ENCODE peak calls at places on chromosomes 4 and X, in four cellular contexts. One of them, this sample, is unnamed.

GRCh38 chrX:108257556-108257955 is 166.0 kb downstream of the ATG4A start:
- DNase-seq in HepG2: no peak
- DNase-seq in K562: no peak
- DNase-seq in A549: no peak
- DNase-seq in this sample: no peak

GRCh38 chr4:1371151-1371830 is 24.3 kb downstream of the UVSSA start:
- DNase-seq in K562: no peak
- DNase-seq in HepG2: no peak
- DNase-seq in A549: no peak
- DNase-seq in this sample: no peak

GRCh38 chr4:95204873-95205272 is 343.9 kb downstream of the UNC5C start:
- DNase-seq in K562: no peak
- DNase-seq in HepG2: peak
- DNase-seq in A549: peak
- DNase-seq in this sample: peak

GRCh38 chr4:61211781-61212180 is 11.7 kb downstream of the ADGRL3 start:
- DNase-seq in HepG2: no peak
- DNase-seq in K562: no peak
- DNase-seq in A549: no peak
- DNase-seq in this sample: no peak

GRCh38 chr4:111410571-111410970 is 734.7 kb upstream of the FAM241A start:
- DNase-seq in HepG2: no peak
- DNase-seq in K562: no peak
- DNase-seq in A549: no peak
- DNase-seq in this sample: no peak

GRCh38 chrX:129139837-129140679 is 383.2 kb downstream of the SMARCA1 start:
- DNase-seq in HepG2: peak
- DNase-seq in A549: no peak
- DNase-seq in K562: no peak
- DNase-seq in this sample: no peak

GRCh38 chr4:38017579-38017978 is 57.4 kb downstream of the PTTG2 start:
- DNase-seq in K562: no peak
- DNase-seq in A549: no peak
- DNase-seq in HepG2: no peak
- DNase-seq in this sample: no peak

GRCh38 chr4:5930456-5930855 is 37.6 kb upstream of the CRMP1 start:
- DNase-seq in HepG2: no peak
- DNase-seq in K562: no peak
- DNase-seq in A549: no peak
- DNase-seq in this sample: no peak

GRCh38 chrX:57929373-57929772 is 19.1 kb upstream of the ZXDA start:
- DNase-seq in A549: no peak
- DNase-seq in K562: no peak
- DNase-seq in HepG2: peak
- DNase-seq in this sample: peak

GRCh38 chr4:52870225-52870624 is 8.1 kb downstream of the RASL11B start:
- DNase-seq in A549: no peak
- DNase-seq in K562: no peak
- DNase-seq in HepG2: no peak
- DNase-seq in this sample: no peak

GRCh38 chr4:27327421-27328181 is 467.0 kb downstream of the STIM2 start:
- DNase-seq in K562: no peak
- DNase-seq in HepG2: no peak
- DNase-seq in A549: no peak
- DNase-seq in this sample: no peak

GRCh38 chr4:73776363-73776762 is 36.0 kb downstream of the CXCL8 start:
- DNase-seq in HepG2: peak
- DNase-seq in A549: no peak
- DNase-seq in K562: peak
- DNase-seq in this sample: no peak

GRCh38 chr4:28788929-28789490 is 1928.4 kb downstream of the STIM2 start:
- DNase-seq in A549: no peak
- DNase-seq in K562: no peak
- DNase-seq in HepG2: no peak
- DNase-seq in this sample: no peak

GRCh38 chrX:17553451-17553850 is 178.5 kb downstream of the NHS start:
- DNase-seq in K562: no peak
- DNase-seq in HepG2: no peak
- DNase-seq in A549: no peak
- DNase-seq in this sample: peak

GRCh38 chr4:121977251-121978168 is 25.6 kb upstream of the TRPC3 start:
- DNase-seq in K562: no peak
- DNase-seq in A549: no peak
- DNase-seq in HepG2: no peak
- DNase-seq in this sample: no peak
- TF ChIP-seq HMGXB4 in K562: no peak
- TF ChIP-seq HMGXB4 in A549: no peak
- TF ChIP-seq HMGXB4 in HepG2: no peak
- TF ChIP-seq HMGXB4 in this sample: no peak

GRCh38 chr4:153649572-153649991 is 34.5 kb upstream of the TLR2 start:
- DNase-seq in K562: no peak
- DNase-seq in HepG2: peak
- DNase-seq in A549: no peak
- DNase-seq in this sample: peak
- TF ChIP-seq HMGXB4 in K562: no peak
- TF ChIP-seq HMGXB4 in HepG2: no peak
- TF ChIP-seq HMGXB4 in A549: no peak
- TF ChIP-seq HMGXB4 in this sample: no peak

DNA sequence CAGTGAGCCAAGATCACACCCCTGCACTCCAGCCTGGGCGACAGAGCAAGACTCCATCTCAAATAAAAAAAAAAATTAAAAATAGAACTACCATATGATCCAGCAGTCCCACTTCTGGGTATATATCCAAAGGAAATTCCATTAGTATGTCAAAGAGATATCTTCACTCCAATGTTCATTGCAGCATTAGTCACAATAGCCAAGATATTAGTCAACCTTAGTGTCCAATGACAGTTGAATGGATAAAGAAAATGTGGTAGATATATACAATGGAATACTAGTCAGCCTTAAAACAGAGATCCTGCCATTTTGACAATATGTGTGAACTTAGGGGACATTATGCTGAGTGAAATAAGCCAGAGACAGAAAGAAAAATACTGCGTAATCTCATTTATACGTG is 49.4 kb downstream of the C4orf46 start:
- DNase-seq in A549: no peak
- DNase-seq in K562: no peak
- DNase-seq in HepG2: no peak
- DNase-seq in this sample: no peak
- TF ChIP-seq HMGXB4 in A549: no peak
- TF ChIP-seq HMGXB4 in K562: no peak
- TF ChIP-seq HMGXB4 in HepG2: no peak
- TF ChIP-seq HMGXB4 in this sample: no peak

GRCh38 chrX:13345037-13345436 is 25.2 kb upstream of the ATXN3L start:
- DNase-seq in K562: no peak
- DNase-seq in HepG2: no peak
- DNase-seq in A549: no peak
- DNase-seq in this sample: no peak
- TF ChIP-seq HMGXB4 in K562: no peak
- TF ChIP-seq HMGXB4 in HepG2: no peak
- TF ChIP-seq HMGXB4 in A549: no peak
- TF ChIP-seq HMGXB4 in this sample: no peak

DNA sequence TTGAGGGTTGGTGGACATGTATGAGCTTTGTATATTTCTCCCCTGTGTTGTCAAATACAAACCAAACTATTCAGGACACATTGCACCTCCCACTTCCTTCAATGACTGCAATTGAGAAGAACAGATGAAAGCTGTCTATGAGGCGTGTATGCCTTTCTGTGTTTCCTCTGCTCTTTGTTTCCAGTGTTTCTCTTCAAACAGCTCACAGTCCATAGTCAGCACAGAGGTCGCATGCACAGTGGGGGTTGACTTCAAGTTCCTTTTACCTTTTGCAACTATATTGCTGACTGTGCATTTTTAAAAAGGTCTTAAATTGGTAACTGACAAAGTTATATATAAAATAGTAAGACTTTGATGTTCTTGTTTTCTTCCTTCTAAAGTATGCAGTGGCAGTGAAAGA is 957.8 kb downstream of the C4orf33 start:
- DNase-seq in K562: no peak
- DNase-seq in HepG2: peak
- DNase-seq in A549: no peak
- DNase-seq in this sample: no peak
- TF ChIP-seq HMGXB4 in K562: no peak
- TF ChIP-seq HMGXB4 in HepG2: no peak
- TF ChIP-seq HMGXB4 in A549: no peak
- TF ChIP-seq HMGXB4 in this sample: no peak

GRCh38 chr4:87057835-87058234 is 123.0 kb downstream of the AFF1 start:
- DNase-seq in K562: no peak
- DNase-seq in HepG2: no peak
- DNase-seq in A549: no peak
- DNase-seq in this sample: no peak

GRCh38 chr4:87065016-87065415 is 130.2 kb downstream of the AFF1 start:
- DNase-seq in HepG2: no peak
- DNase-seq in A549: no peak
- DNase-seq in K562: no peak
- DNase-seq in this sample: no peak

GRCh38 chr4:87056884-87057283 is 122.1 kb downstream of the AFF1 start:
- DNase-seq in K562: no peak
- DNase-seq in A549: no peak
- DNase-seq in HepG2: no peak
- DNase-seq in this sample: no peak

GRCh38 chr4:87058272-87059073 is 123.7 kb downstream of the AFF1 start:
- DNase-seq in HepG2: no peak
- DNase-seq in A549: no peak
- DNase-seq in K562: peak
- DNase-seq in this sample: no peak

GRCh38 chr4:87060957-87061356 is 126.1 kb downstream of the AFF1 start:
- DNase-seq in A549: no peak
- DNase-seq in HepG2: no peak
- DNase-seq in K562: no peak
- DNase-seq in this sample: no peak
- TF ChIP-seq HMGXB4 in A549: no peak
- TF ChIP-seq HMGXB4 in HepG2: no peak
- TF ChIP-seq HMGXB4 in K562: no peak
- TF ChIP-seq HMGXB4 in this sample: no peak

GRCh38 chr4:150518559-150518958 is 63.4 kb upstream of the MAB21L2 start:
- DNase-seq in K562: no peak
- DNase-seq in A549: peak
- DNase-seq in HepG2: no peak
- DNase-seq in this sample: no peak
- TF ChIP-seq HMGXB4 in K562: no peak
- TF ChIP-seq HMGXB4 in A549: no peak
- TF ChIP-seq HMGXB4 in HepG2: no peak
- TF ChIP-seq HMGXB4 in this sample: no peak

GRCh38 chrX:135345328-135345645 is 36.0 kb downstream of the ETDC start:
- DNase-seq in A549: peak
- DNase-seq in HepG2: no peak
- DNase-seq in K562: no peak
- DNase-seq in this sample: no peak
- TF ChIP-seq HMGXB4 in A549: no peak
- TF ChIP-seq HMGXB4 in HepG2: no peak
- TF ChIP-seq HMGXB4 in K562: no peak
- TF ChIP-seq HMGXB4 in this sample: no peak

DNA sequence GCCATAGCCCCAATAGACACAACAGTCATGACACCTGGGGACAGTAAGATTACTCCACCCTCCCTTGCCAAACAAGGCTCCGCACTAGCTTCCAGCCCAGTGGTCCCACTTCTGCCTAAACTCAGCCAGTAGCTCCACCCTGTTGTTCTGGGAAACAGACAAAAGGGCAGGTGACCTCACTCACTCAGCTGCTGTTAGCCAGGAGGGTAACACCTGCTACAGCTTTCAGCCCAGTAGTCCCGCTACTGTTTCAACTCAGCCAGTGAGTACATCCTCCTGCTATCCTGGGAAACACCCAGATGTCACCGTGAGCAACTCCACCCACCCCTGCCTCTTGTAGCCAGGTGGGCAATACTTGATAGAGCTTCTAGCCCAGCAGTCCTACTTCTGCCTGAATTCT is 162.7 kb upstream of the CPXCR1 start:
- DNase-seq in A549: no peak
- DNase-seq in HepG2: no peak
- DNase-seq in K562: no peak
- DNase-seq in this sample: no peak
- TF ChIP-seq HMGXB4 in A549: no peak
- TF ChIP-seq HMGXB4 in HepG2: no peak
- TF ChIP-seq HMGXB4 in K562: no peak
- TF ChIP-seq HMGXB4 in this sample: no peak

DNA sequence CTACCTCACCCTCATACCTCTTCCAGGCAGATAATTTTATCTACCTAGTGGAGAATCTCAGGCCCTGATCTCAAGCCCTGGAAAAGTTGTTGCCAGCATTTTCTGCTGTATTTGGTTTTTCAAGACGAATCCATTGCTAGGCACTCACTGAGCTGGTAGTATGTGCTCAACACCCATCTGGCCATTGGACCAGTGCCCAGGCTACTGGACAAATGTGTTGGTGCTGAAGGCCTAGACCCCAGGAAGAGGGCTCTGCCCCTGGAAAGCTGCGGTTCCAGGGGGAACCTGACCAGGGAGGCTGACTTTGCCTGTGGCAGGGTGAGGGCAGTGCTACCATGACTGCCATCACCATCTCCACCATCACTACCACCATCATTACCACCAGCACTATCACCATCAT is 72.4 kb downstream of the PSAPL1 start:
- DNase-seq in A549: no peak
- DNase-seq in K562: no peak
- DNase-seq in HepG2: no peak
- DNase-seq in this sample: no peak
- TF ChIP-seq HMGXB4 in A549: no peak
- TF ChIP-seq HMGXB4 in K562: no peak
- TF ChIP-seq HMGXB4 in HepG2: no peak
- TF ChIP-seq HMGXB4 in this sample: no peak